ENCODE peak calls at places on chromosome 20, in ten cellular contexts. W, Q, O, A, I, C, B, G, K and J are unnamed samples.

GRCh38 chr20:57192311-57192710 is 74.1 kb downstream of the BMP7 start:
- DNase-seq in W (no peak), Q (no peak), O (no peak), A (no peak), I (no peak), C (no peak), B (no peak), G (no peak), K (no peak), J (no peak)

GRCh38 chr20:20334489-20334888 is 33.4 kb upstream of the INSM1 start:
- DNase-seq in W (no peak), Q (no peak), O (peak), A (no peak), I (no peak), C (no peak), B (no peak), G (no peak), K (no peak), J (no peak)

GRCh38 chr20:19193349-19193748 is 19.1 kb upstream of the SLC24A3 start:
- DNase-seq in W (no peak), Q (no peak), O (no peak), A (no peak), I (no peak), C (no peak), B (no peak), G (no peak), K (no peak), J (no peak)

GRCh38 chr20:52518735-52519134 is 327.2 kb upstream of the ZFP64 start:
- DNase-seq in W (no peak), Q (no peak), O (peak), A (no peak), I (no peak), C (no peak), B (no peak), G (no peak), K (no peak), J (no peak)

GRCh38 chr20:18416478-18416877 is 50.4 kb downstream of the DZANK1 start:
- DNase-seq in W (no peak), Q (no peak), O (no peak), A (no peak), I (no peak), C (no peak), B (no peak), G (no peak), K (no peak), J (no peak)

GRCh38 chr20:20241966-20242365 is 125.9 kb upstream of the INSM1 start:
- DNase-seq in W (no peak), Q (no peak), O (no peak), A (no peak), I (no peak), C (no peak), B (no peak), G (no peak), K (no peak), J (no peak)

GRCh38 chr20:57313230-57313629 is 16.4 kb upstream of the SPO11 start:
- DNase-seq in W (no peak), Q (no peak), O (no peak), A (no peak), I (no peak), C (no peak), B (no peak), G (no peak), K (no peak), J (no peak)

GRCh38 chr20:43244647-43245046 is 54.9 kb upstream of the PTPRT start:
- DNase-seq in W (no peak), Q (no peak), O (no peak), A (no peak), I (no peak), C (no peak), B (no peak), G (no peak), K (no peak), J (no peak)

GRCh38 chr20:44642203-44643153 is 9.0 kb downstream of the ADA start:
- DNase-seq in W (no peak), Q (peak), O (peak), A (peak), I (peak), C (no peak), B (peak), G (peak), K (peak), J (peak)

GRCh38 chr20:8094845-8095244 is 37.2 kb upstream of the PLCB1 start:
- DNase-seq in W (no peak), Q (no peak), O (no peak), A (no peak), I (no peak), C (no peak), B (no peak), G (peak), K (no peak), J (peak)

GRCh38 chr20:20782221-20782620 is 69.8 kb upstream of the RALGAPA2 start:
- DNase-seq in W (no peak), Q (no peak), O (no peak), A (peak), I (no peak), C (no peak), B (no peak), G (peak), K (no peak), J (no peak)

GRCh38 chr20:14360386-14360785 is 23.0 kb upstream of the FLRT3 start:
- DNase-seq in W (no peak), Q (no peak), O (no peak), A (no peak), I (no peak), C (no peak), B (no peak), G (no peak), K (no peak), J (no peak)

GRCh38 chr20:44496976-44497375 is 21.3 kb downstream of the TTPAL start:
- DNase-seq in W (peak), Q (no peak), O (no peak), A (no peak), I (no peak), C (peak), B (peak), G (no peak), K (no peak), J (no peak)

GRCh38 chr20:25624500-25624939 is 706 bp upstream of the NANP start:
- DNase-seq in W (no peak), Q (no peak), O (peak), A (no peak), I (no peak), C (no peak), B (no peak), G (no peak), K (peak), J (no peak)

GRCh38 chr20:2022163-2022562 is 28.3 kb upstream of the PDYN start:
- DNase-seq in W (no peak), Q (no peak), O (no peak), A (no peak), I (no peak), C (no peak), B (no peak), G (no peak), K (no peak), J (no peak)

GRCh38 chr20:17786221-17786718 is 86.5 kb downstream of the BANF2 start:
- DNase-seq in W (no peak), Q (no peak), O (no peak), A (no peak), I (no peak), C (no peak), B (no peak), G (peak), K (no peak), J (no peak)

GRCh38 chr20:7010584-7010983 is 243.1 kb downstream of the BMP2 start:
- DNase-seq in W (no peak), Q (no peak), O (no peak), A (no peak), I (no peak), C (no peak), B (no peak), G (no peak), K (no peak), J (no peak)

GRCh38 chr20:41393705-41394066 is 27.1 kb upstream of the EMILIN3 start:
- DNase-seq in W (no peak), Q (no peak), O (no peak), A (no peak), I (no peak), C (no peak), B (no peak), G (no peak), K (no peak), J (no peak)

GRCh38 chr20:19893356-19893755 is 123.8 kb upstream of the NAA20 start:
- DNase-seq in W (no peak), Q (no peak), O (no peak), A (no peak), I (no peak), C (no peak), B (no peak), G (no peak), K (no peak), J (no peak)

GRCh38 chr20:36861875-36862801 is 13.8 kb upstream of the TLDC2 start:
- DNase-seq in W (peak), Q (peak), O (no peak), A (peak), I (peak), C (peak), B (peak), G (peak), K (peak), J (peak)

GRCh38 chr20:60695223-60695622 is 556.8 kb upstream of the CDH4 start:
- DNase-seq in W (no peak), Q (no peak), O (no peak), A (no peak), I (no peak), C (no peak), B (no peak), G (no peak), K (no peak), J (no peak)

GRCh38 chr20:5691918-5692618 is 58.1 kb upstream of the SHLD1 start:
- DNase-seq in W (no peak), Q (no peak), O (peak), A (no peak), I (peak), C (no peak), B (no peak), G (no peak), K (no peak), J (no peak)

GRCh38 chr20:51624157-51624731 is 81.7 kb upstream of the NFATC2 start:
- DNase-seq in W (peak), Q (peak), O (no peak), A (peak), I (peak), C (no peak), B (no peak), G (peak), K (no peak), J (peak)

GRCh38 chr20:10239954-10240353 is 21.3 kb downstream of the SNAP25 start:
- DNase-seq in W (no peak), Q (no peak), O (no peak), A (peak), I (peak), C (no peak), B (no peak), G (peak), K (peak), J (peak)

DNA sequence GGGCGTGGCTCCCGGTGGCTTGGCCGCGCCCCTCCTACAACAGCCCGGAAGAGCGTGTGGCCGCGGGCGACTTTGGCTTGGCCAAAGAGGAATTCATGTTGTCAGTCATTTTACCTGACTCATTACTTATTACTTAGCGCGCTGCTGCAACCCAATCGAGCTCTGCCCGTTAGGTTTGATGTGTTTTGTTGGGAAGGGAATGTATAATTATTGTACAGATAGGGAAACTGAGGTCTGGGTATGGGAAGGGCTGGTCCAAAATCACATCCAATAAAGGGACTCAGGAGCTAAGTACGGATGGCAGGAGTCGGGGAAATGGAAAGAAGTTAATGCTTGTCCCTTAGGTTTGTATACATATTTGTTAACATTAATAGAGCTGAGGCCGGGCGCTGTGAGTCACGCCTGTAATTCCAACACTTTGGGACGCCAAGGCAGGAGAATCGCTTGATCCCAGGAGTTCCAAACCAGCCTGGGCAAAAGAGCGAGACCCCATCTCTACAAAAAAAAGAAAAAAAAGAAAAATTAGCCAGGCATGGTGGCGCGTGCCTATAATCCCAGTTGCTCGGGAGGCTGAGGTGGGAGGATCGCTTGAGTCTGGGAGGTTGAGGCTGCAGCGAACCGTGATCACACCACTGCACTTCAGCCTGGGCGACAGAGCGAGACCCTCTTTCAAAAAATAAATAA is 639 bp upstream of the ZNF335 start:
- DNase-seq in W (no peak), Q (peak), O (no peak), A (no peak), I (peak), C (no peak), B (peak), G (no peak), K (no peak), J (no peak)
- TF ChIP-seq POLR2AphosphoS5 in W (peak), Q (peak), O (peak), A (no peak), I (no peak), C (no peak), B (no peak), G (no peak), K (no peak), J (no peak)

GRCh38 chr20:4657096-4657495 is 64.6 kb upstream of the PRND start:
- DNase-seq in W (no peak), Q (no peak), O (no peak), A (no peak), I (no peak), C (no peak), B (no peak), G (no peak), K (no peak), J (no peak)

GRCh38 chr20:4664691-4665360 is 56.9 kb upstream of the PRND start:
- DNase-seq in W (no peak), Q (no peak), O (no peak), A (no peak), I (no peak), C (no peak), B (no peak), G (no peak), K (no peak), J (no peak)

GRCh38 chr20:4663553-4663952 is 58.2 kb upstream of the PRND start:
- DNase-seq in W (no peak), Q (no peak), O (no peak), A (no peak), I (no peak), C (no peak), B (no peak), G (no peak), K (no peak), J (no peak)

GRCh38 chr20:4663044-4663443 is 58.7 kb upstream of the PRND start:
- DNase-seq in W (no peak), Q (no peak), O (no peak), A (no peak), I (no peak), C (no peak), B (no peak), G (no peak), K (no peak), J (no peak)

DNA sequence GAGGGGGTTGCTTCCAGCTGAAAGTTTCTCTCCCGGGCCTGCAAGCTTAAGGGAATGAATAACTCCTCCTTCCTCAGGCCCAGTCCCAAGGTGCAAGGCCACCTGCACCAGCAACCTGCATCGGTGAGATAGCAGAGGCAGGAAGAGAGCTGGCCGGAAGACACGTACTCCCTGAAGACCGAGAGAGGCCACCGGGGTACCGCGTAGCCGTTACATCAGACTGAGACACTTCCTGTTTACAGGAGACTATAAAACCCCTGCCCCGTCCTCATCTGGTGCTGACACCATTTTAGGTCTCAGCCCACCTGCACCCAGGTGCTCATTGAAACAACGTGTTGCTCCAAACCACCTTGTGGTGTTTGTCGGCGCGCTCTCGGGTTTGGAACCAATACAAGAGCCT is 60.5 kb upstream of the PRND start:
- DNase-seq in W (no peak), Q (peak), O (no peak), A (no peak), I (peak), C (no peak), B (no peak), G (peak), K (no peak), J (no peak)
- TF ChIP-seq CTCF in W (no peak), Q (no peak), O (no peak), A (no peak), I (no peak), C (no peak), B (no peak), G (no peak), K (no peak), J (no peak)

GRCh38 chr20:48025661-48026060 is 240.4 kb upstream of the SULF2 start:
- DNase-seq in W (no peak), Q (no peak), O (no peak), A (no peak), I (no peak), C (no peak), B (no peak), G (no peak), K (no peak), J (no peak)
- TF ChIP-seq POLR2AphosphoS5 in W (no peak), Q (no peak), O (no peak), A (no peak), I (no peak), C (no peak), B (no peak), G (no peak), K (no peak), J (no peak)

GRCh38 chr20:40262219-40262618 is 426.8 kb downstream of the MAFB start:
- DNase-seq in W (no peak), Q (no peak), O (no peak), A (no peak), I (no peak), C (no peak), B (no peak), G (peak), K (no peak), J (no peak)
- TF ChIP-seq CTCF in W (no peak), Q (no peak), O (no peak), A (no peak), I (no peak), C (no peak), B (no peak), G (no peak), K (no peak), J (no peak)

DNA sequence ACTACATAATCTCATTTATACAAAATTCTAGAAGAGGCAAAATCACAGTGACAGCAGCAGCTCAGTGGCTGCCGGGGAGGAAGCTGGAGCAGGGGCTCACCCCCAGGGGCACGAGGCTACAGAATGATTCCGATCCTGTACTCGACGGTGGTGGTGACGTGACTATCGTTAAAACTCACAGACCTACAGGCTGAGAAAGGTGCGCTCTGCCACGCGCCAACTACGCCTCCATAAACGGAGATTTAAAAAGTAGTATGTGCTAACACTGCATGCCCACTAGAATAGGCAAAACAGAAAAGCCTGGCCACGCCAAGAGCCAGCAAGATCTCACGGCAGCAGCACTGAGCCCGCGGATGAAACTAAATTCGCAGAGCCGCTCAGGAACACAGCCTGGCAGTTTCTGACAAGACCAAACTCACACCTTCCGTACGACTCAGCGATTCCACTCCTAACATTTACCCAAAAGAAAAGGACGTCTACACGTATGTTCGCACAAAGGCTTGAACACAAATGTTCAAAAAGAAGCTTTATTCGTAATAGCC is 25.2 kb downstream of the TAF4 start:
- DNase-seq in W (no peak), Q (no peak), O (no peak), A (no peak), I (no peak), C (no peak), B (no peak), G (no peak), K (no peak), J (no peak)
- TF ChIP-seq POLR2AphosphoS5 in W (no peak), Q (no peak), O (no peak), A (no peak), I (no peak), C (no peak), B (no peak), G (no peak), K (no peak), J (no peak)

GRCh38 chr20:3173582-3174441 is 463 bp upstream of the LZTS3 start:
- DNase-seq in W (peak), Q (peak), O (no peak), A (peak), I (peak), C (no peak), B (peak), G (peak), K (peak), J (peak)
- TF ChIP-seq CTCF in W (no peak), Q (peak), O (peak), A (no peak), I (peak), C (no peak), B (peak), G (peak), K (peak), J (no peak)

GRCh38 chr20:62389601-62390087 is 2.7 kb downstream of the RPS21 start:
- DNase-seq in W (no peak), Q (no peak), O (no peak), A (no peak), I (no peak), C (no peak), B (no peak), G (no peak), K (no peak), J (no peak)

GRCh38 chr20:62390306-62391164 is 3.6 kb downstream of the RPS21 start:
- DNase-seq in W (no peak), Q (no peak), O (no peak), A (no peak), I (no peak), C (no peak), B (no peak), G (no peak), K (no peak), J (no peak)

GRCh38 chr20:62392621-62393164 is 5.8 kb downstream of the RPS21 start:
- DNase-seq in W (no peak), Q (no peak), O (no peak), A (no peak), I (no peak), C (no peak), B (no peak), G (no peak), K (no peak), J (no peak)

GRCh38 chr20:62392077-62392418 is 5.1 kb downstream of the RPS21 start:
- DNase-seq in W (no peak), Q (no peak), O (no peak), A (no peak), I (no peak), C (no peak), B (no peak), G (no peak), K (no peak), J (no peak)

DNA sequence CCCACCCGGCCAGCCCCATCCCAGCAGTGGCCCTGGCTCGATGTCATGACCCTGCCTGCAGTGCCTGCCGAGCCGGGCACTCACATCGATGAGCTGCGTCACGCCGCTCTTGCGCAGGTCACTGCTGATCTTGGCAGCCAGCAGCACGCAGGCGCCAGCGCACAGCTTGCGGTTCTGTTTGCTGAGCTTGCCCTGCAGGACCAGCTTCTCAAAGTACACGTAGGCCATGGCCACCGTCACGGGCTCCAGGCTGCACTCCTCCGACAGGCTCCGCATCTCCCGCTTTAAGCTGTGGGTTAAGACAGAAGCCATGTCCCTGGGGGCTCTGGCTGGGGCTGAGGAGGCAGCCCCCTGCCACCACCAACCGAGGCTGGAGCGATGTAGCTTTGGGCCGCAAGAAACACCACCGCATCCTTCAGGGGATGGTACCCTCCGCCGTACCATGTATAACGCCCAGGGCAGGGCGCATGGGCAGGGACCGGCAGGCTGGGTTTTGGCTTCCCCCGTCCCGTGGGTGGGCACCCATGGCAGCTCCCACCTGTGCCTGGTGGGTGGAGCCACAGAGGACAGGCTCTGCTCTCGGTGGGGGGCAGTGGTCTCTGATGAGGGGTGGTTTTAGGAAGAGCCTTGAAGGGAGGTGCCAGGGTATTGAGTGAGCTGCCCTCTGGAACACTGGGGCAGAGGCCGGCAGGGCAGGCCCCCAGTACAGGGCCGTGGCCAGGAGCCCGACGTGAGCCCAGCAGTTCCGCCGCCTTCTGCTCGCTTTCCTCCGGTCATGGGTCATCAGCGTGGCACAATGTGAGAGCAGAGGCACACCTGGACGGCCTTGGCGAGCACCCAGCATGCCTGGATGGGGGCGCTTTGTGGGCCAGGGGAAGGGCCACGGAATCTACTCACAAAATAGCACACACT is 4.5 kb downstream of the RPS21 start:
- DNase-seq in W (no peak), Q (no peak), O (no peak), A (peak), I (no peak), C (no peak), B (no peak), G (no peak), K (no peak), J (no peak)
- TF ChIP-seq POLR2AphosphoS5 in W (no peak), Q (no peak), O (no peak), A (no peak), I (no peak), C (peak), B (no peak), G (no peak), K (no peak), J (no peak)